ENCODE peak calls at places on chromosomes 3 and 15, in seven cellular contexts. E, A, H, L, F, O and X are unnamed samples.
A peak's percentile ranks its signal among the peaks of the same experiment; 100 is the strongest.

GRCh38 chr15:91224750-91225380 is 124.8 kb downstream of the SV2B start:
- DNase-seq in E (peak; percentile 52), A (peak; percentile 36), H (peak; percentile 41), L (no peak), F (peak; percentile 80), O (peak; percentile 16), X (no peak)

GRCh38 chr3:38099518-38099917 is 37.4 kb downstream of the ACAA1 start:
- DNase-seq in E (no peak), A (no peak), H (no peak), L (no peak), F (no peak), O (no peak), X (no peak)

GRCh38 chr3:42014949-42015533 is 53.1 kb upstream of the ULK4 start:
- DNase-seq in E (peak; percentile 91), A (peak; percentile 64), H (no peak), L (peak; percentile 37), F (no peak), O (peak; percentile 25), X (peak; percentile 60)

GRCh38 chr3:120022729-120023128 is 71.5 kb downstream of the GSK3B start:
- DNase-seq in E (no peak), A (peak; percentile 39), H (peak; percentile 31), L (no peak), F (no peak), O (no peak), X (no peak)

GRCh38 chr15:52783929-52784798 is 6.0 kb downstream of the ONECUT1 start:
- DNase-seq in E (no peak), A (no peak), H (no peak), L (no peak), F (peak; percentile 56), O (peak; percentile 72), X (no peak)

GRCh38 chr15:101440846-101441590 is 48.5 kb downstream of the PCSK6 start:
- DNase-seq in E (no peak), A (no peak), H (no peak), L (peak; percentile 13), F (no peak), O (no peak), X (no peak)

GRCh38 chr3:16370872-16371740 is 106.1 kb downstream of the OXNAD1 start:
- DNase-seq in E (no peak), A (no peak), H (peak; percentile 90), L (no peak), F (no peak), O (no peak), X (peak; percentile 61)

GRCh38 chr3:169169340-169169963 is 494.1 kb downstream of the MECOM start:
- DNase-seq in E (no peak), A (no peak), H (no peak), L (no peak), F (no peak), O (no peak), X (no peak)

GRCh38 chr15:97517726-97518125 is 442.8 kb upstream of the ARRDC4 start:
- DNase-seq in E (peak; percentile 34), A (no peak), H (no peak), L (no peak), F (no peak), O (no peak), X (no peak)

GRCh38 chr3:50095352-50095998 is 6.8 kb downstream of the RBM5 start:
- DNase-seq in E (no peak), A (no peak), H (peak; percentile 46), L (no peak), F (no peak), O (no peak), X (no peak)

GRCh38 chr15:65525622-65526021 is 4.6 kb upstream of the HACD3 start:
- DNase-seq in E (no peak), A (peak; percentile 69), H (no peak), L (no peak), F (no peak), O (no peak), X (no peak)

GRCh38 chr15:60972301-60972700 is 256.8 kb downstream of the RORA start:
- DNase-seq in E (no peak), A (no peak), H (peak; percentile 99), L (no peak), F (no peak), O (no peak), X (no peak)

GRCh38 chr3:178583963-178584575 is 47.8 kb downstream of the KCNMB2 start:
- DNase-seq in E (no peak), A (no peak), H (no peak), L (no peak), F (no peak), O (no peak), X (no peak)

GRCh38 chr15:52567886-52568568 is 803 bp downstream of the ARPP19 start:
- DNase-seq in E (no peak), A (peak; percentile 44), H (peak; percentile 24), L (peak; percentile 48), F (peak; percentile 35), O (peak; percentile 58), X (peak; percentile 35)

GRCh38 chr3:89506462-89507143 is 399.2 kb downstream of the EPHA3 start:
- DNase-seq in E (no peak), A (no peak), H (no peak), L (no peak), F (no peak), O (no peak), X (no peak)
- H3K4me3 ChIP-seq in E (no peak overlapping the region), A (no peak overlapping the region), H (no peak overlapping the region), L (no peak overlapping the region), F (no peak overlapping the region), O (no peak overlapping the region), X (no peak overlapping the region)

GRCh38 chr3:197015790-197016705 is 13.6 kb downstream of the MELTF start:
- DNase-seq in E (no peak), A (no peak), H (no peak), L (no peak), F (no peak), O (no peak), X (no peak)
- TF ChIP-seq POLR2A in E (no peak), A (no peak), H (no peak), L (no peak), F (no peak), O (no peak), X (no peak)

GRCh38 chr15:70703483-70703882 is 59.9 kb downstream of the UACA start:
- DNase-seq in E (no peak), A (no peak), H (no peak), L (no peak), F (no peak), O (no peak), X (no peak)

GRCh38 chr15:70702584-70702983 is 60.8 kb downstream of the UACA start:
- DNase-seq in E (no peak), A (no peak), H (no peak), L (no peak), F (no peak), O (no peak), X (no peak)

GRCh38 chr15:70704166-70704565 is 59.2 kb downstream of the UACA start:
- DNase-seq in E (no peak), A (no peak), H (no peak), L (no peak), F (no peak), O (no peak), X (no peak)

GRCh38 chr15:70703066-70703465 is 60.3 kb downstream of the UACA start:
- DNase-seq in E (no peak), A (no peak), H (no peak), L (no peak), F (no peak), O (no peak), X (no peak)

GRCh38 chr15:70701891-70702568 is 61.3 kb downstream of the UACA start:
- DNase-seq in E (no peak), A (peak; percentile 18), H (peak; percentile 76), L (no peak), F (peak; percentile 37), O (no peak), X (no peak)
- H3K4me3 ChIP-seq in E (no peak overlapping the region), A (no peak overlapping the region), H (peak overlapping the region; percentile 45), L (peak overlapping the region; percentile 31), F (no peak overlapping the region), O (no peak overlapping the region), X (no peak overlapping the region)

DNA sequence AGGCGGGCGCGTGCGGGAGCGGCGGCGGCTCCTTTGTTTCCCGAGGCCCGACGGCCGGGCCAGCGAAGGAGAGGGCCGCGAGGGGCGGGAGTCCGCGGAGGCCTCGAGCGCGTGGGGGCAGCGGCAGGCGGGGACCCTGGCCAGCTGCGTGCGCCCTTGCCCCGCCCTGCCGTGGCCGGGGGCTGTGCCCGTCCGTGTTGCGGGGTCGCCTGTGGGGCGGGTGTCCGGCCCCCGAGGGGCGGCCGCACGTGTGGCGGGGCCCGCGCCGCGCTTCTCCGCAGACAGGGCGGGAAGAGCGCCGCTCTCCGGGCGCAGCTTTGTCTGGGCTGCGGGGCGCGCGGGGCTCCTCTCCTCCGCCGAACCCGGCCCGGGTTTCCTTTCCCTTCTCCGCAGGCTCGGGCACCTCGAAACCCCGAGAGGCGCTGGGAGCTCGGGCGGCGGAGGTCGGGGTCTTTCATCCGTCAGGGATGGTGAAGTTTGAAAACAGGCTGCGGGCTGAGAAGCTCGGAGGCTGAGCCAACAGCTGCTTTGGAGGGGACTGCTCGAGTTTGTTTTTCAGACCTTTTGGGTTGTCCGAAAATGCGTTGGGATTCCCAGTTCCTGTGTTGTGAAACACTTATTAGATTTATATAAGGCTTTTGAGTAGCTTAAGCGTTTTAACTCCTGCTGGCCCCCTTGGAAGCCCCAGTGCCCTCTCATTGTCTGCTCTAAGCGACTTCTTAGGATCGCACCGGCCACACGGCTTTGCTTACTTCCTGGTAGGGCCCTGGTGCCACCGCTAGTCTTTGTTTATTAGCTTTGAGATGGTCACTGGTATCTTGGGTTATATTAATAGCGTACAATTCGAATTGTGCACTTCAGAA is 817 bp downstream of the USP3 start:
- DNase-seq in E (peak; percentile 82), A (peak; percentile 72), H (peak; percentile 51), L (peak; percentile 77), F (no peak), O (peak; percentile 79), X (peak; percentile 74)
- TF ChIP-seq POLR2A in E (peak; percentile 31), A (no peak), H (no peak), L (no peak), F (peak; percentile 34), O (peak; percentile 91), X (peak; percentile 43)